ENCODE peak calls at places on chromosomes 11 and 22, in eight cellular contexts. I is GM23248; J is CD8-positive, alpha-beta memory T cell; B is keratinocyte; Y is prostate gland; F is GM23338; K is heart left ventricle; Q is naive thymus-derived CD4-positive, alpha-beta T cell. N is an unnamed sample.

GRCh38 chr22:26134654-26135330 is 34.5 kb upstream of the SEZ6L start:
- DNase-seq in I (no peak), J (no peak), B (no peak), Y (no peak), F (peak; percentile 72), K (no peak), Q (no peak), N (peak; percentile 36)

GRCh38 chr11:131595812-131596211 is 225.4 kb downstream of the NTM start:
- DNase-seq in I (no peak), J (no peak), B (no peak), Y (no peak), F (no peak), K (no peak), Q (no peak), N (no peak)

GRCh38 chr11:123665321-123665720 is 10.9 kb upstream of the SCN3B start:
- DNase-seq in I (no peak), J (no peak), B (no peak), Y (no peak), F (no peak), K (no peak), Q (no peak), N (no peak)

GRCh38 chr11:94539420-94539819 is 4.3 kb upstream of the FUT4 start:
- DNase-seq in I (no peak), J (no peak), B (no peak), Y (no peak), F (no peak), K (no peak), Q (no peak), N (no peak)

GRCh38 chr22:49637255-49637760 is 190.4 kb downstream of the BRD1 start:
- DNase-seq in I (no peak), J (no peak), B (no peak), Y (no peak), F (no peak), K (no peak), Q (no peak), N (peak; percentile 71)

GRCh38 chr22:24601217-24602104 is 1.5 kb upstream of the GGT1 start:
- DNase-seq in I (no peak), J (peak; percentile 26), B (no peak), Y (no peak), F (no peak), K (peak; percentile 65), Q (no peak), N (peak; percentile 23)

GRCh38 chr11:88305430-88305829 is 32.1 kb downstream of the CTSC start:
- DNase-seq in I (no peak), J (no peak), B (no peak), Y (no peak), F (no peak), K (no peak), Q (no peak), N (no peak)

GRCh38 chr11:76788661-76789442 is 5.7 kb downstream of the TSKU start:
- DNase-seq in I (no peak), J (peak; percentile 1), B (peak; percentile 98), Y (peak; percentile 93), F (no peak), K (peak; percentile 20), Q (no peak), N (peak; percentile 52)

GRCh38 chr22:19933328-19934241 is 8.0 kb upstream of the COMT start:
- DNase-seq in I (no peak), J (no peak), B (no peak), Y (no peak), F (no peak), K (no peak), Q (no peak), N (no peak)

GRCh38 chr22:29011200-29011867 is 50.3 kb downstream of the C22orf31 start:
- DNase-seq in I (no peak), J (no peak), B (no peak), Y (no peak), F (peak; percentile 27), K (no peak), Q (no peak), N (peak; percentile 33)

GRCh38 chr11:133961890-133962289 is 5.1 kb upstream of the IGSF9B start:
- DNase-seq in I (no peak), J (no peak), B (no peak), Y (no peak), F (no peak), K (no peak), Q (no peak), N (no peak)

GRCh38 chr11:16898274-16898985 is 115.8 kb downstream of the PLEKHA7 start:
- DNase-seq in I (no peak), J (no peak), B (no peak), Y (no peak), F (no peak), K (no peak), Q (no peak), N (no peak)

GRCh38 chr11:104772806-104773241 is 125.4 kb downstream of the CASP12 start:
- DNase-seq in I (peak; percentile 94), J (no peak), B (peak; percentile 76), Y (no peak), F (no peak), K (no peak), Q (peak; percentile 43), N (no peak)

GRCh38 chr11:134822930-134823329 is 410.9 kb upstream of the B3GAT1 start:
- DNase-seq in I (no peak), J (no peak), B (no peak), Y (no peak), F (no peak), K (no peak), Q (no peak), N (peak; percentile 7)

GRCh38 chr11:130070829-130071205 is 1.1 kb downstream of the APLP2 start:
- DNase-seq in I (peak; percentile 65), J (no peak), B (no peak), Y (peak; percentile 24), F (peak; percentile 68), K (peak; percentile 40), Q (no peak), N (peak; percentile 76)

GRCh38 chr11:130070109-130070828 is 575 bp downstream of the APLP2 start:
- DNase-seq in I (peak; percentile 71), J (peak; percentile 57), B (no peak), Y (peak; percentile 28), F (peak; percentile 56), K (peak; percentile 49), Q (peak; percentile 43), N (peak; percentile 77)

GRCh38 chr11:130068546-130068985 is 1.1 kb upstream of the APLP2 start:
- DNase-seq in I (no peak), J (no peak), B (no peak), Y (no peak), F (peak; percentile 60), K (no peak), Q (no peak), N (peak; percentile 55)

GRCh38 chr11:130068986-130069683 is 559 bp upstream of the APLP2 start:
- DNase-seq in I (peak; percentile 93), J (peak; percentile 72), B (peak; percentile 61), Y (peak; percentile 71), F (peak; percentile 67), K (peak; percentile 83), Q (peak; percentile 71), N (peak; percentile 82)

GRCh38 chr11:130069684-130070108 is at the start of gene APLP2:
- DNase-seq in I (peak; percentile 99), J (peak; percentile 99), B (peak; percentile 88), Y (peak; percentile 99), F (peak; percentile 100), K (peak; percentile 100), Q (peak; percentile 94), N (peak; percentile 98)
- H3K4me3 ChIP-seq in I (peak within 1 kb of the TSS; percentile 75), J (peak within 1 kb of the TSS; percentile 68), B (peak within 1 kb of the TSS; percentile 86), Y (peak within 1 kb of the TSS; percentile 97), F (peak within 1 kb of the TSS; percentile 74), K (peak within 1 kb of the TSS; percentile 59), Q (peak within 1 kb of the TSS; percentile 87), N (peak within 1 kb of the TSS; percentile 92)

GRCh38 chr11:67395555-67396257 is 3.9 kb downstream of the RAD9A start:
- DNase-seq in I (no peak), J (no peak), B (no peak), Y (no peak), F (no peak), K (no peak), Q (no peak), N (no peak)
- H3K36me3 ChIP-seq in I (peaks cover 7% of the 10 kb centered on the region), J (peaks cover 24% of the 10 kb centered on the region), B (peaks cover 23% of the 10 kb centered on the region), Y (peaks cover 13% of the 10 kb centered on the region), F (no peaks in the 10 kb centered on the region), K (peaks cover 42% of the 10 kb centered on the region), Q (peaks cover 14% of the 10 kb centered on the region), N (peaks cover 27% of the 10 kb centered on the region)

DNA sequence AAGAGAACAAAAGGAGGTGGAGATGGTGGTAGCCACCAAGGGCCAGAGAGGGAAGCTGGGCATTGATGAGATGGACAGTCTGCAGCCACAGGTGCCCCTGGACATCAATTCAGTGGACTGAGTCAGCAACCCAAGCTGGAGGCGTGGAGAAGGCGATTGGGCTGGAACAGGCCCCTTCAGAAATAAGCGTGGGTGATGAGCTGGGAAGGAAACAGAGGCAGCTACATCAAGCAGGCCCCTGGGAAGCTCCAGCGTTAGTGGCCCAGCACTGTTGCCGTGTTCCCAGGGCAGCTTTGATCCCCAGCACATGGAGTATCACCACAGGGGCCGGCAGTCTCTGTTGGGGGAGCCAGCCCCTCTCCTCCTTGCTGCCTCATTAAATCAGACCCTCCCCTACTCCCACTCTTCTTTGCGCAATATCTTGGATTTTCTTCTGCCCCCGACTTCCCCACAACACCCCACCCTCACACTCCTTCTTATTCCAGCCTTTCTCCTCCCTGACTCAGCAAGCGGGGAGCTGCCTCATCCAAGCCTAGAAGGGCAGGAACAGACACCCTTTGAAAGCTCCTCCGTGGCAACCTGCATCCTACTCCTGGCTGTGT is 31.7 kb upstream of the OAF start:
- DNase-seq in I (peak; percentile 80), J (no peak), B (no peak), Y (no peak), F (no peak), K (no peak), Q (no peak), N (no peak)
- H3K27me3 ChIP-seq in I (no peaks in the 10 kb centered on the region), J (no peaks in the 10 kb centered on the region), B (peaks cover 33% of the 10 kb centered on the region), Y (no peaks in the 10 kb centered on the region), F (peaks cover 37% of the 10 kb centered on the region), K (no peaks in the 10 kb centered on the region), Q (no peaks in the 10 kb centered on the region), N (peaks cover 3% of the 10 kb centered on the region)

GRCh38 chr11:64697663-64698375 is 25.2 kb downstream of the NRXN2 start:
- DNase-seq in I (no peak), J (no peak), B (no peak), Y (no peak), F (no peak), K (no peak), Q (no peak), N (no peak)

GRCh38 chr11:64694821-64695365 is 28.1 kb downstream of the NRXN2 start:
- DNase-seq in I (no peak), J (no peak), B (no peak), Y (no peak), F (peak; percentile 87), K (no peak), Q (no peak), N (peak; percentile 72)

GRCh38 chr11:64695548-64695947 is 27.4 kb downstream of the NRXN2 start:
- DNase-seq in I (no peak), J (no peak), B (no peak), Y (no peak), F (no peak), K (no peak), Q (no peak), N (no peak)

GRCh38 chr11:64696045-64696444 is 27.0 kb downstream of the NRXN2 start:
- DNase-seq in I (no peak), J (no peak), B (no peak), Y (no peak), F (no peak), K (no peak), Q (no peak), N (no peak)

DNA sequence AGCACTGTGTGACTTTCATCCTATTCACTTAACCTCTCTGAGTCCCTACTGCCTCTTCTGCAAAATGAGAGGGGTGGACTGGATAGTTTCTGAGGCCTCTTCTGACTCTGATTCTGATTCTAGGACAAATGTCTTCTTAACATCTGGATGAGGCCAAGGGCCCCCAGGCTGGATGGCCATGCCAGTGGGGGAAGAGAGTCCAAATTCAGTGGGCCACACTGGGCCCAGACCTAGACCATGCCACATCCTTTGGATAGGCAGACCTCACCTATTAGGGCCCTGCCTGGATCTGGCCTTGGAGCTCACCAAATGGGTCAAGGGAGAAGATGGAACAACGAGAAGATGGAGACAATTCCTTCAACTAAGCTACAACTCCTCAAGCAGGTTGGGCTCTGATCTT is 24.6 kb downstream of the NRXN2 start:
- DNase-seq in I (no peak), J (no peak), B (no peak), Y (no peak), F (no peak), K (no peak), Q (no peak), N (no peak)
- H3K4me3 ChIP-seq in I (no peak overlapping the region), J (no peak overlapping the region), B (no peak overlapping the region), Y (no peak overlapping the region), F (no peak overlapping the region), K (no peak overlapping the region), Q (no peak overlapping the region), N (no peak overlapping the region)

N was measured in H7.